ENCODE peak calls at places on chromosomes 16 and 17, in five cellular contexts. B is mammary epithelial cell; A is ovary; W is CD8-positive, alpha-beta T cell; G is cardiac muscle cell. F is an unnamed sample. For H3K4me1, the result is how much of the 10 kb centered on the place peaks cover.

GRCh38 chr16:69691980-69692911 is 34.1 kb downstream of the NQO1 start:
- DNase-seq in A (no peak), G (no peak), W (no peak), B (peak), F (no peak)

GRCh38 chr17:48543854-48544355 is 1.0 kb downstream of the HOXB2 start:
- DNase-seq in B (peak), W (no peak), G (no peak), A (no peak), F (no peak)

GRCh38 chr16:72989203-72989991 is 58.5 kb downstream of the ZFHX3 start:
- DNase-seq in G (no peak), A (no peak), W (no peak), B (peak), F (no peak)

GRCh38 chr16:31427441-31428276 is 501 bp downstream of the COX6A2 start:
- DNase-seq in A (peak), W (peak), G (no peak), B (no peak), F (peak)

GRCh38 chr16:82440336-82440735 is 186.4 kb upstream of the CDH13 start:
- DNase-seq in W (no peak), G (peak), A (no peak), B (no peak), F (no peak)

GRCh38 chr16:77238593-77238992 is 39.4 kb downstream of the SYCE1L start:
- DNase-seq in A (no peak), G (no peak), W (no peak), B (peak), F (no peak)

GRCh38 chr17:29178750-29179231 is 1.4 kb downstream of the MYO18A start:
- DNase-seq in W (no peak), G (no peak), B (peak), A (no peak), F (no peak)

GRCh38 chr17:55986817-55987216 is 166.5 kb upstream of the ANKFN1 start:
- DNase-seq in A (no peak), B (no peak), W (no peak), G (no peak), F (no peak)

GRCh38 chr16:6682142-6682811 is 650.4 kb upstream of the RBFOX1 start:
- DNase-seq in W (no peak), G (peak), A (peak), B (no peak), F (peak)

GRCh38 chr17:50604470-50604869 is 30.2 kb upstream of the ABCC3 start:
- DNase-seq in B (no peak), G (no peak), W (no peak), A (peak), F (no peak)

GRCh38 chr16:75380870-75381269 is 52.4 kb downstream of the CFDP1 start:
- DNase-seq in B (no peak), G (no peak), A (no peak), W (no peak), F (no peak)

GRCh38 chr16:49651980-49652379 is 203.9 kb downstream of the ZNF423 start:
- DNase-seq in B (no peak), G (no peak), A (peak), W (no peak), F (no peak)

GRCh38 chr17:79915850-79916430 is 76.7 kb upstream of the CBX4 start:
- DNase-seq in G (peak), A (peak), W (no peak), B (peak), F (no peak)

GRCh38 chr17:44780845-44781480 is 22.2 kb downstream of the ADAM11 start:
- DNase-seq in W (no peak), B (no peak), G (no peak), A (no peak), F (no peak)

GRCh38 chr17:42891539-42892152 is 9.0 kb upstream of the G6PC1 start:
- DNase-seq in W (no peak), G (peak), A (peak), B (no peak), F (no peak)

GRCh38 chr16:75761111-75761510 is 34.8 kb upstream of the CPHXL start:
- DNase-seq in G (no peak), W (no peak), B (peak), A (no peak), F (no peak)

GRCh38 chr16:68985855-68986254 is 119.6 kb upstream of the HAS3 start:
- DNase-seq in G (no peak), A (no peak), W (no peak), B (peak), F (no peak)

GRCh38 chr17:78759969-78760352 is 22.1 kb downstream of the CYTH1 start:
- DNase-seq in W (no peak), B (no peak), A (no peak), G (no peak), F (no peak)

GRCh38 chr17:15399443-15399842 is 58.0 kb upstream of the TEKT3 start:
- DNase-seq in A (no peak), B (no peak), G (no peak), W (no peak), F (no peak)

GRCh38 chr16:14119799-14120198 is 48.7 kb downstream of the MRTFB start:
- DNase-seq in A (no peak), B (no peak), G (no peak), W (no peak), F (no peak)

GRCh38 chr17:77908501-77908900 is 50.0 kb upstream of the TNRC6C start:
- DNase-seq in A (no peak), G (no peak), W (no peak), B (no peak), F (no peak)

GRCh38 chr17:39533891-39534290 is 72.6 kb downstream of the CDK12 start:
- DNase-seq in A (no peak), B (peak), G (no peak), W (no peak), F (no peak)

GRCh38 chr17:38921756-38922411 is 3.5 kb upstream of the LASP1NB start:
- DNase-seq in A (no peak), G (no peak), W (no peak), B (no peak), F (no peak)

GRCh38 chr17:29010586-29010985 is 4.8 kb upstream of the SEZ6 start:
- DNase-seq in B (no peak), W (no peak), G (no peak), A (no peak), F (no peak)

GRCh38 chr17:61505846-61506627 is 53.8 kb downstream of the TBX4 start:
- DNase-seq in A (no peak), W (no peak), B (no peak), G (no peak), F (no peak)

GRCh38 chr16:27242868-27243590 is 25.5 kb downstream of the NSMCE1 start:
- DNase-seq in A (no peak), B (no peak), G (peak), W (peak), F (peak)

GRCh38 chr17:39979021-39979660 is 1.5 kb upstream of the PSMD3 start:
- DNase-seq in W (no peak), A (no peak), G (no peak), B (peak), F (no peak)

GRCh38 chr16:67936124-67936875 is at the start of gene PSMB10:
- DNase-seq in W (peak), A (peak), G (peak), B (peak), F (no peak)

GRCh38 chr17:29005936-29006438 is at the start of gene SEZ6:
- DNase-seq in A (peak), W (peak), B (peak), G (peak), F (peak)

GRCh38 chr16:22890976-22891375 is 77.0 kb downstream of the HS3ST2 start:
- DNase-seq in W (no peak), A (no peak), G (no peak), B (peak), F (no peak)

GRCh38 chr17:82709024-82709675 is 7.4 kb upstream of the FN3KRP start:
- DNase-seq in W (no peak), B (no peak), A (no peak), G (no peak), F (no peak)

GRCh38 chr17:81422776-81423697 is 27.8 kb downstream of the BAHCC1 start:
- DNase-seq in B (peak), G (peak), W (no peak), A (peak), F (no peak)

GRCh38 chr16:53732296-53732929 is 28.5 kb downstream of the FTO start:
- DNase-seq in G (peak), A (no peak), W (no peak), B (no peak), F (no peak)

GRCh38 chr16:27892879-27893278 is 170.6 kb downstream of the GSG1L start:
- DNase-seq in G (no peak), A (no peak), B (no peak), W (no peak), F (no peak)

GRCh38 chr16:28931801-28932225 is at the start of gene CD19:
- DNase-seq in G (no peak), B (no peak), W (no peak), A (no peak), F (no peak)

GRCh38 chr16:56999409-57000270 is 10.3 kb downstream of the NLRC5 start:
- DNase-seq in B (no peak), G (no peak), W (no peak), A (no peak), F (peak)

GRCh38 chr17:38464723-38465419 is 36.6 kb downstream of the ARHGAP23 start:
- DNase-seq in G (no peak), B (peak), W (no peak), A (peak), F (no peak)

GRCh38 chr17:34465756-34466155 is 102.7 kb upstream of the CCL1 start:
- DNase-seq in B (no peak), A (no peak), G (no peak), W (no peak), F (no peak)

GRCh38 chr16:65309294-65309850 is 187.5 kb upstream of the CDH11 start:
- DNase-seq in W (no peak), B (no peak), A (no peak), G (no peak), F (no peak)
- H3K4me1 ChIP-seq in W (under half), B (under half), A (under half), G (under half), F (under half)

GRCh38 chr17:8639709-8640108 is 9.2 kb upstream of the MYH10 start:
- DNase-seq in A (no peak), W (no peak), G (no peak), B (no peak), F (no peak)

GRCh38 chr17:8643855-8644506 is 13.5 kb upstream of the MYH10 start:
- DNase-seq in B (no peak), A (no peak), W (no peak), G (no peak), F (no peak)

GRCh38 chr17:8647202-8647601 is 16.7 kb upstream of the MYH10 start:
- DNase-seq in A (no peak), B (no peak), G (no peak), W (no peak), F (no peak)

GRCh38 chr17:8649157-8650118 is 18.9 kb upstream of the MYH10 start:
- DNase-seq in A (no peak), B (no peak), W (no peak), G (no peak), F (no peak)

GRCh38 chr17:8644507-8644902 is 14.0 kb upstream of the MYH10 start:
- DNase-seq in W (no peak), A (no peak), B (no peak), G (no peak), F (no peak)
- H3K4me1 ChIP-seq in W (under half), A (under half), B (under half), G (under half), F (under half)

DNA sequence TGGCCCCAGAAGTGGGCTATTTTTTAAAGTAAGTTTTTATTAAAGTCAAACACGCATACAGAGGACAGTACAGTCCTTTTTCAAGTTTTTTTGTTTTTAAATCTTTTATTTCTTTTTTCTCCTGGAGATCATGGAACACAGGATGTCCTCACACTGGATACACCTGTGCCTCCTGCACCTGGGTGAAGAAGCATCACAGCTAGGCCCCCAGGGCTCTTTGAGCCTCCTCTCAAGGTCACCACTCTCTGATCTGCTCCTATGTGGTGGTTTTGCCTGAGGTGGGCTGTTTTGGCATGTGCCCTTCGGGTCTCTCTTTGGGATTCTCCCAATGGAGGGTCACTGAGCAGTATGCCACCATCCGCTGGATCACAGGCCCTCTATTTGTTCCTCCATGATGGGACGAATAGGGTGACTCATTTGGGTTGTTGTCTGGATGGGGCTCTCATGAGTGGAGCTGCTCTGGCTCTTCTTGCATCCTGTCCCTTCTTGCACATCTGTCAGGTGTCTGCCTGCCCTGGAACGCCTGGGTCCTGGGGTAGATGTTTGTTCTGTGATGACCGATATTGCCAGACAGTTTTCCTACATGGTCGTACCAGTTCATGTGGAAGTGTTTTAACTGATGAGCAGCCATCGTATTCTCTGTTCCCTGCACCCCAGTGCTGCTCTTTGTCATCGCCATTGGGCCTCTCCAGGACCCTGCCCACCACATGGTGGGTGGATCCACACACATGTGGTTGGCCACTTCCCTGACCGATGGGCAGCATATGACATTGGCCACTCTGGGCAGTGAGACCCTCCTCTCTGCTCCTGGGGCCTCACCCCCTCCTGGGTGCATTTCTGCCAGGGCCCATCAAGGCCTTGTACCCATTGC is 55.2 kb upstream of the MED9 start:
- DNase-seq in A (no peak), B (no peak), G (no peak), W (no peak), F (no peak)
- H3K4me1 ChIP-seq in A (under half), B (under half), G (under half), W (under half), F (under half)

GRCh38 chr16:89292443-89293078 is 75.1 kb downstream of the ZNF778 start:
- DNase-seq in G (no peak), B (no peak), A (no peak), W (no peak), F (no peak)

GRCh38 chr16:89291355-89291754 is 73.9 kb downstream of the ZNF778 start:
- DNase-seq in A (no peak), W (no peak), B (no peak), G (no peak), F (no peak)

GRCh38 chr16:89290887-89291286 is 73.4 kb downstream of the ZNF778 start:
- DNase-seq in B (no peak), G (no peak), A (no peak), W (no peak), F (no peak)

GRCh38 chr16:89290472-89290871 is 73.0 kb downstream of the ZNF778 start:
- DNase-seq in W (no peak), A (no peak), B (no peak), G (no peak), F (no peak)

GRCh38 chr16:89291776-89292175 is 74.3 kb downstream of the ZNF778 start:
- DNase-seq in G (no peak), W (no peak), B (no peak), A (no peak), F (no peak)
- H3K4me1 ChIP-seq in G (under half), W (under half), B (under half), A (under half), F (under half)

GRCh38 chr16:71902656-71903365 is 7.5 kb downstream of the IST1 start:
- DNase-seq in B (no peak), G (no peak), W (no peak), A (no peak), F (no peak)
- H3K4me1 ChIP-seq in B (under half), G (under half), W (half or more), A (under half), F (half or more)

GRCh38 chr17:5922476-5922875 is 147.7 kb upstream of the WSCD1 start:
- DNase-seq in W (no peak), A (no peak), G (no peak), B (no peak), F (no peak)

GRCh38 chr17:5921919-5922318 is 148.3 kb upstream of the WSCD1 start:
- DNase-seq in G (no peak), A (no peak), B (peak), W (no peak), F (no peak)

GRCh38 chr17:5915337-5915736 is 154.8 kb upstream of the WSCD1 start:
- DNase-seq in A (no peak), W (no peak), G (no peak), B (peak), F (no peak)

GRCh38 chr17:5913641-5914040 is 156.5 kb upstream of the WSCD1 start:
- DNase-seq in W (no peak), A (no peak), B (no peak), G (no peak), F (no peak)

GRCh38 chr17:5919104-5919503 is 151.1 kb upstream of the WSCD1 start:
- DNase-seq in G (no peak), W (no peak), A (no peak), B (no peak), F (no peak)
- H3K4me1 ChIP-seq in G (under half), W (under half), A (under half), B (under half), F (under half)

DNA sequence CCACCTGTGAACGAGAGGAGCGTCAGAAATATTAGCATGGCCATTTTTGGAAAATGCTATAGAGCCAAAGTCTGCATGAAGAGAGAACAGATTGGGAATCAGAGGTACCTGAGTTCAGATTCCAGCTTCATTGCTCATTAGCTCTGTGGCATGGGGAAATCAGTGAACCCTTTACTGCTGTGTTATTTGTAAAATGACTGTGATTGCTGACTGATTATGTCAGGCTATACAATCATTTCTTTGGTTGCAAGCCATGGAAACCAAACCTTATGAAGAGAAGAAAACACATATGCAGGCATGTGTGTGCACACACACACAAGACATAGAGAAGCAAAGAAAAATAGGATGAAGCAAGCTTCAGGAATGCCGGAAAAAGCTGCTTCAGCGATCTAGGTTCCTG is 101.4 kb upstream of the HSBP1 start:
- DNase-seq in W (no peak), A (no peak), G (no peak), B (peak), F (no peak)
- H3K4me1 ChIP-seq in W (under half), A (under half), G (under half), B (under half), F (under half)

DNA sequence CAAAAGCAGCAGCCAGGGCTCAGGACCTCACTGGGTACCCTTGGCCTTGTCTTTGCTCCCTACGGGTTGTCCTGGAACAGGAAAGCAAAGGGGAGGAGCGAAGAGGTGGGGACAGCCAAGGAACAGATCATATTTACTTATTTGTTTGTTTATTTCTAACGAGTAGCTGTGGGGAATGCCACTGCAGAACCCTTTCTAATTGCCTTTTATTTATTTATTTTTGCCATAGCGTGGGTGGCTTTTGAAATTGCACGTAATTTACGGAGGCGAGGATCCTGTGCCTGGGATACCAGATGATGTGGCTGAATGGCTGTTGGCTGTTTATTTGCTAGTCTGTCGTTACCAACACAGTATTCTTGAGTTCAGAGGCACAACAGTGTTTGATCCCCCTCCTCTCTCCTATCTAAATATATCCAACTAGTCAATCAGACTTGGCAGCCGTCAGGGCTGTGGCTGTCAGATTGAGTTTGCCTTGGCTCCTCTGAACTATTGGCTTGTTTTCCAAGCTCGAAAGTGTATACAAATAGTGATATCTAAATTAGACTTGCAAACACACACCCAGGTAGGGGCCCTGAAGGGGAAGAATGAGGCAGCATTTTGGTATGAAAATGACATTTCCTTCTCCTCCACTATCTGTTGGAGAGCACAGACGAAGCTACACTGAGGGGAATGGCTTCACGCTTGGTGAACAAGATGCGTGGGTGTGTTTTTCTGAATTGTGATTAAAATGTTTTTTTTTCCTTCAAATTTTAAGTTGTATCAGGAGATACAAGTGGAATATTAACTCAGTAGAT is 110.4 kb downstream of the MSI2 start:
- DNase-seq in W (no peak), G (no peak), B (no peak), A (no peak), F (no peak)
- H3K4me1 ChIP-seq in W (under half), G (under half), B (under half), A (under half), F (under half)

DNA sequence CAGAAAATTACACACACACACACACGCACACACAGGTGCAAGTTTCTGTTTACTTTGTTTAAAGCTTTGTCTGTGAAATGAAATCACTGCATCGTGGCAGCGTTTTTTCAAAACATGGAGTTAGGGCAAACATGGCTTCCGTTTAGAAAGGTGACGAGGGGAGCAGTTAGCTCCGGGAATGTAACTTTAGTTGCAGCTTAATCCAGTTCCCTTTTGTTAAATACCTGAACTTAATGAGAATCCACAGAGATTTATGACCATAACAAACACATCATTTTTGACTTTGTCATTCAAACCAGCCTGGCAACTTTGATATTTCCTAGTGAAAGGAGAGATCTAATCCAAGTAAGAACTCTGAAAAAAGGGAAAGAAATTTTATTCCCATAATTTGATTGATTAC is 12.1 kb downstream of the HS3ST3A1 start:
- DNase-seq in W (no peak), B (no peak), G (no peak), A (no peak), F (no peak)
- H3K4me1 ChIP-seq in W (under half), B (under half), G (under half), A (under half), F (under half)

F was measured in CD4-positive, CD25-positive, alpha-beta regulatory T cell.